ENCODE peak calls at places on chromosomes 3 and 15, in seven cellular contexts. Y is PC-3, U is neuronal stem cell, B is HCT116, G is GM23248, L is kidney, T is NT2/D1. S is an unnamed sample. For H3K4me1, the result is how much of the 10 kb centered on the place peaks cover.

GRCh38 chr3:151037746-151038145 is 47.7 kb upstream of the MED12L start:
- DNase-seq in Y (peak), U (no peak), B (peak), G (peak), L (peak), T (no peak), S (peak)

GRCh38 chr3:123780656-123781055 is 103.5 kb downstream of the MYLK start:
- DNase-seq in Y (peak), U (no peak), B (no peak), G (peak), L (no peak), T (no peak), S (no peak)

GRCh38 chr3:111151438-111151837 is 79.8 kb downstream of the NECTIN3 start:
- DNase-seq in Y (peak), U (no peak), B (peak), G (peak), L (no peak), T (peak), S (peak)

GRCh38 chr3:16398542-16399126 is 114.9 kb downstream of the RFTN1 start:
- DNase-seq in Y (no peak), U (no peak), B (no peak), G (no peak), L (no peak), T (no peak), S (no peak)

GRCh38 chr3:28912120-28912885 is 368.6 kb upstream of the RBMS3 start:
- DNase-seq in Y (no peak), U (no peak), B (no peak), G (peak), L (no peak), T (no peak), S (no peak)

GRCh38 chr3:481680-482079 is 285.1 kb downstream of the CHL1 start:
- DNase-seq in Y (peak), U (no peak), B (no peak), G (peak), L (no peak), T (no peak), S (no peak)

GRCh38 chr15:51375966-51376640 is 34.6 kb downstream of the GLDN start:
- DNase-seq in Y (peak), U (no peak), B (no peak), G (peak), L (no peak), T (no peak), S (peak)

GRCh38 chr3:17979911-17980310 is 237.5 kb upstream of the TBC1D5 start:
- DNase-seq in Y (no peak), U (no peak), B (no peak), G (no peak), L (no peak), T (no peak), S (no peak)

GRCh38 chr15:66733976-66734375 is 31.9 kb downstream of the SMAD6 start:
- DNase-seq in Y (no peak), U (no peak), B (no peak), G (peak), L (peak), T (no peak), S (no peak)

GRCh38 chr15:28907338-28907961 is 21.7 kb downstream of the APBA2 start:
- DNase-seq in Y (no peak), U (no peak), B (no peak), G (no peak), L (peak), T (no peak), S (no peak)

GRCh38 chr15:68623301-68623892 is 44.6 kb downstream of the CORO2B start:
- DNase-seq in Y (no peak), U (no peak), B (no peak), G (peak), L (no peak), T (no peak), S (no peak)

GRCh38 chr3:39413691-39414420 is 7.3 kb downstream of the RPSA start:
- DNase-seq in Y (no peak), U (no peak), B (no peak), G (peak), L (no peak), T (no peak), S (no peak)

GRCh38 chr15:100276519-100276918 is 65.3 kb downstream of the ADAMTS17 start:
- DNase-seq in Y (no peak), U (no peak), B (no peak), G (no peak), L (no peak), T (no peak), S (no peak)

GRCh38 chr3:113532698-113533533 is 561 bp downstream of the SIDT1 start:
- DNase-seq in Y (peak), U (peak), B (no peak), G (peak), L (peak), T (no peak), S (peak)

GRCh38 chr3:110069641-110070538 is 732.5 kb upstream of the DPPA4 start:
- DNase-seq in Y (peak), U (no peak), B (no peak), G (peak), L (no peak), T (no peak), S (peak)

GRCh38 chr3:42829628-42830436 is 20.6 kb downstream of the ACKR2 start:
- DNase-seq in Y (peak), U (no peak), B (no peak), G (no peak), L (no peak), T (no peak), S (no peak)

GRCh38 chr3:110859340-110859739 is 212.3 kb upstream of the NECTIN3 start:
- DNase-seq in Y (no peak), U (no peak), B (no peak), G (no peak), L (no peak), T (no peak), S (no peak)

GRCh38 chr3:172987268-172987667 is 153.8 kb downstream of the SPATA16 start:
- DNase-seq in Y (peak), U (no peak), B (peak), G (no peak), L (no peak), T (peak), S (no peak)

GRCh38 chr3:193554790-193555189 is at the start of gene ATP13A4:
- DNase-seq in Y (no peak), U (no peak), B (no peak), G (no peak), L (peak), T (no peak), S (no peak)

GRCh38 chr3:183213415-183213814 is 39.6 kb upstream of the B3GNT5 start:
- DNase-seq in Y (no peak), U (no peak), B (no peak), G (no peak), L (no peak), T (no peak), S (no peak)

GRCh38 chr3:165643433-165643824 is 193.8 kb downstream of the BCHE start:
- DNase-seq in Y (peak), U (no peak), B (no peak), G (peak), L (no peak), T (no peak), S (peak)

GRCh38 chr3:16338999-16339398 is 74.0 kb downstream of the OXNAD1 start:
- DNase-seq in Y (peak), U (no peak), B (no peak), G (peak), L (no peak), T (no peak), S (peak)

GRCh38 chr3:30895329-30895728 is 868 bp upstream of the GADL1 start:
- DNase-seq in Y (no peak), U (no peak), B (no peak), G (no peak), L (no peak), T (no peak), S (no peak)

GRCh38 chr15:59792359-59792758 is 103.2 kb upstream of the BNIP2 start:
- DNase-seq in Y (no peak), U (no peak), B (no peak), G (no peak), L (no peak), T (no peak), S (no peak)

GRCh38 chr3:11624161-11624560 is 19.6 kb downstream of the VGLL4 start:
- DNase-seq in Y (peak), U (no peak), B (no peak), G (peak), L (no peak), T (no peak), S (no peak)

GRCh38 chr3:61524933-61525332 is 36.4 kb upstream of the PTPRG start:
- DNase-seq in Y (no peak), U (no peak), B (no peak), G (no peak), L (no peak), T (no peak), S (no peak)

GRCh38 chr3:142964150-142964498 is 650 bp upstream of the PAQR9 start:
- DNase-seq in Y (no peak), U (peak), B (no peak), G (peak), L (no peak), T (no peak), S (no peak)

GRCh38 chr3:105356988-105357387 is 9.7 kb upstream of the ALCAM start:
- DNase-seq in Y (no peak), U (no peak), B (no peak), G (no peak), L (no peak), T (no peak), S (no peak)

GRCh38 chr3:36065321-36065720 is 315.0 kb upstream of the STAC start:
- DNase-seq in Y (peak), U (no peak), B (no peak), G (no peak), L (no peak), T (no peak), S (no peak)

GRCh38 chr15:81302605-81303204 is 21.2 kb downstream of the STARD5 start:
- DNase-seq in Y (no peak), U (no peak), B (no peak), G (no peak), L (no peak), T (no peak), S (no peak)

GRCh38 chr15:80194186-80194585 is 41.4 kb downstream of the FAH start:
- DNase-seq in Y (no peak), U (no peak), B (no peak), G (no peak), L (no peak), T (no peak), S (no peak)

GRCh38 chr3:71002298-71002697 is 581.2 kb downstream of the FOXP1 start:
- DNase-seq in Y (no peak), U (no peak), B (no peak), G (no peak), L (no peak), T (no peak), S (no peak)

GRCh38 chr3:70999730-71000129 is 583.8 kb downstream of the FOXP1 start:
- DNase-seq in Y (peak), U (no peak), B (no peak), G (peak), L (no peak), T (no peak), S (peak)

GRCh38 chr3:71005797-71006321 is 577.7 kb downstream of the FOXP1 start:
- DNase-seq in Y (no peak), U (no peak), B (no peak), G (no peak), L (no peak), T (no peak), S (no peak)

GRCh38 chr3:71000483-71000882 is 583.0 kb downstream of the FOXP1 start:
- DNase-seq in Y (no peak), U (no peak), B (no peak), G (no peak), L (no peak), T (no peak), S (no peak)

GRCh38 chr3:71001303-71001702 is 582.2 kb downstream of the FOXP1 start:
- DNase-seq in Y (no peak), U (no peak), B (no peak), G (no peak), L (no peak), T (no peak), S (no peak)
- H3K9ac ChIP-seq in Y (no peak), U (no peak), B (no peak), G (no peak), L (no peak), T (no peak), S (no peak)

DNA sequence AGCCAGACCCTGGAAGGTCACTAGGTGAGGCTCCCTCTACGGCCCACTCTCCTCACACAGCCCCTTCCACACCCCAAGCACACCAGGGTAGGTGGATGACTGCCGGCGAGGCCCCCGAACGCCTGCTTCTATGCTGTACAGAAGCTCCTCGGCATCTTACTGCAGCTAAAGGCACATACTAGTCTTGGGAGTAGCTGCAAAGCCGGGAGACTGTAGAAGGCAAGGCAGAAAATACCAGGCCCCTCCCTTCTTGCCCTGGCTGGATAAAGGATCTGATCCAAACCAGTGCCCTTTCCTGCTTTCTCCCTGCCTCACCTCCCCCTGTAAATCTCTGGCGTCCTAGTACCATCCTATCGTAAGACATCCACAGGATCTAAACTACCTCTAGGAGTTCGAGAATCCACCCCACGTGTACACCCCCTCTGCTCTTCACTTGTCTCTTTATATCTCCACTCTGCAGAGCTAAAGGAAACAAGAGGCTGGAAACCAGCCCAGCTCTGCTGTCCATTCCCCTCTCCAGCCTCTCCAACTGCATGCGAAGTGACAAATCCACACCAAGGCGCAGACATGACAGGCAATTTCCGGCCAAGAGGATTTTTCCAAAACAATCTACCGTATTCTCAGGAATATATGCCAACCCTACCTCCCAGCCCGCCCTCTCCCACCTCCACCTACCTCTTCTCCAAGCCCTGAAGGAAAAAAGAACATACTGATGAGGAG is 11.8 kb downstream of the TNK2 start:
- DNase-seq in Y (peak), U (no peak), B (no peak), G (peak), L (no peak), T (no peak), S (peak)
- H3K4me1 ChIP-seq in Y (half or more), U (under half), B (under half), G (under half), L (under half), T (under half), S (half or more)

DNA sequence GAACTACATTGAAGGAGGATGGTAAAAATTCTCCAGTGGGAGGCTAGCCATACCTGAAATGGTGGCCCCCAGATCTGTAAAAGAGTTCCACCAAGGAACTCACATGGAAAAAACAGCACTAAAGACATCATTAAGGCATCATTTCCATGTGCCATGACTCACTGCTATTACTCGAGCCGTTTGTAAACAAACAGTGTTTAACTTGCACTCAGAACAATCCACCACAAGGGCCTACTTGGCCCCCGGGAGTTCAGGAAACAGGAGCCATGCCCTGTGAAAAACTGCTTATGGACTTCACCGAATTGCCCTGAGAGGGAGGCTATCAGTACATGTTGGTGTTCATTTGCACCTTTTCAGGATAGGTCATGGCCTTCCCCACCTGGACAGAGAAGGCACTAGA is 18.2 kb downstream of the CCR4 start:
- DNase-seq in Y (peak), U (no peak), B (no peak), G (peak), L (no peak), T (no peak), S (peak)
- H3K4me3 ChIP-seq in Y (no peak), U (no peak), B (no peak), G (no peak), L (no peak), T (no peak), S (no peak)

DNA sequence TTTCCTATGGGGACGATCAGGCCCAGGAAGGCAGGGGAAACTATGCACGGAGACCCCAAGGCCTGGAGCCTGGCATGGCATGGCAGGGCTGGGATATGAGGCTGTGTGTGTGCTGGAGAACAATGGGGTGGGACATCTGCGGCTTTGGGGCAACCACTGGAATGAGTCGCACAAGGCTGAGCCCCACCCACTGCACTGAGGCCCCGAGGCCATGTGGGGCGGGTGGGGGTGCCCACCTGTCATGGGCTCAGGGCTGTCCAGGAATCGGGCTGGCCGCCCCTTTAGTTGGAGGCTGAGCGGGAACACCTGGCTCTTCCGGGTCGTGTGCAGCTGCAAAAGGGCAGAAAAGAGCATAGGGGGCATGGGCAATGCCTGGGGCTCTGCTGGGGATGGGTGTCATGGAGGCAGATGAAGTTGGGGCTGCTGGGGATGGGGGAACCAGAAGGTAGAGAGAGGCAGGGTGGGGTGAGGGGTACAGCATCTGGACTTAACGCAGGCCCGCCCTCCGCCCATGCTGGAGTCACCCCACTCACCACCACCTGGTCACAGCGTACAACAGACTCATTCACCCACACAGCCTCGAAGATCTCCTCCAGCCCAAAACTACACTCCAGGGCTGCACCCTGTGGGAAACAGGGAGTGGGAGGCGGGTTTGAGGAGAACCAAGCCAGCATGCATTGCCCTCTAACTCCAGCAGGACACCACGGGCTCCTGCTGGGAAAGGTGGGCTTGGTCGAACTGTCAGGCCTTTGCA is 31.1 kb downstream of the PLXND1 start:
- DNase-seq in Y (no peak), U (no peak), B (no peak), G (no peak), L (no peak), T (no peak), S (no peak)
- H3K9ac ChIP-seq in Y (no peak), U (no peak), B (no peak), G (no peak), L (no peak), T (peak), S (no peak)

GRCh38 chr3:152402698-152403456 is 134.1 kb downstream of the MBNL1 start:
- DNase-seq in Y (peak), U (no peak), B (no peak), G (no peak), L (no peak), T (no peak), S (no peak)

GRCh38 chr3:152398495-152398894 is 129.8 kb downstream of the MBNL1 start:
- DNase-seq in Y (no peak), U (no peak), B (no peak), G (no peak), L (no peak), T (no peak), S (no peak)

GRCh38 chr3:152400912-152401311 is 132.2 kb downstream of the MBNL1 start:
- DNase-seq in Y (peak), U (no peak), B (no peak), G (peak), L (no peak), T (no peak), S (peak)

GRCh38 chr3:152396867-152397266 is 128.1 kb downstream of the MBNL1 start:
- DNase-seq in Y (no peak), U (no peak), B (no peak), G (peak), L (no peak), T (no peak), S (peak)

DNA sequence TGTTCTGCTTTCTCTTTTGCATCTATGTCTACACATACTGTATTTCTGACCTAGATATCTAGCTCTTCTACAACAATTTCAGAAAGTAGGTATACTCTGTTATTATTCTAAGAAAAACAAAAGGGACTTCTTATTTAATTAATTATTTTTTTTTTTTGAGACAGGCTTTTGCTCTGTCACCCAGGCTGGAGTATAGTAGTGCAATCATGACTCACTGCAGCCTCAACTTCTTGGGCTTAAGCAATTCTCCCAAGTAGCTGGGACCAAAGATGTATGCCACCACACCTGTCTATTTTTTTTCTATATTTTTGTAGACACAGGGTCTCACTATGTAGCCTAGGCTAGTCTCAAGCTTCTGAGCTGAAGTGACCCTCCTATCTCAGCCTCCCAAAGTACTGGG is 130.6 kb downstream of the MBNL1 start:
- DNase-seq in Y (peak), U (no peak), B (no peak), G (peak), L (no peak), T (no peak), S (peak)
- H3K4me1 ChIP-seq in Y (under half), U (under half), B (under half), G (half or more), L (under half), T (under half), S (half or more)

DNA sequence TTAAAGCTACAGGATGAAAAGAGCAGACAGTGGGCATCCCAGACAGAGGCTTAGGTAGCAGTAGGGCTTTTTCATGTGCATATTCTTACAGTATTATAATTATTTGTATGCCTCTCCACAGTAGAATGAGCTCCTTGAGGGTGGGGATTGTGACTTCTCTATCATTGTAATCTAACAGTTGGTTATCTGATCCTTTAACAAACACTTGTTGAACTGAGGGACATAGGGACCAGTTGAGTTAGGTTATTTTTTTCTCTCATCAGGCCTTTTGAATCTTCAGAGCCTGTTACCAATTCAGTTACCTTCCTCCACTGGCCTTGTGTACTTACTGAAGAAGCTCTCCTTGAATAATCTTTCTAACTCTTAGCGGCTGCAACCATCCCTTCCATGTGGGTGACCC is 1.2 kb downstream of the LSM3 start:
- DNase-seq in Y (no peak), U (no peak), B (no peak), G (no peak), L (no peak), T (no peak), S (no peak)
- H3K4me3 ChIP-seq in Y (peak), U (no peak), B (peak), G (peak), L (peak), T (peak), S (peak)

GRCh38 chr3:153658151-153658550 is 463.0 kb upstream of the ARHGEF26 start:
- DNase-seq in Y (no peak), U (no peak), B (no peak), G (peak), L (no peak), T (no peak), S (peak)
- H3K9ac ChIP-seq in Y (no peak), U (no peak), B (no peak), G (no peak), L (no peak), T (no peak), S (no peak)

S was measured in adipocyte.